ENCODE peak calls at places on chromosome 22, in seven cellular contexts. R is trophoblast cell, I is H9, P is neuronal stem cell, Q is mesenchymal stem cell, U is mesendoderm, X is H1. M is an unnamed sample.

GRCh38 chr22:34851918-34852662 is 213.9 kb upstream of the ISX start:
- DNase-seq in X (no peak), I (no peak), R (no peak), P (no peak), U (peak), Q (no peak), M (no peak)

GRCh38 chr22:29030016-29030617 is 31.5 kb downstream of the C22orf31 start:
- DNase-seq in Q (peak), X (no peak), P (peak), U (peak), I (no peak), R (peak), M (no peak)

GRCh38 chr22:37208401-37209139 is 3.7 kb downstream of the SSTR3 start:
- DNase-seq in P (no peak), X (no peak), R (no peak), I (no peak), U (no peak), Q (no peak), M (no peak)

GRCh38 chr22:28958611-28959010 is 75.2 kb downstream of the ZNRF3 start:
- DNase-seq in R (no peak), Q (peak), X (no peak), P (no peak), I (no peak), U (no peak), M (peak)

GRCh38 chr22:27609411-27610029 is 192.0 kb downstream of the MN1 start:
- DNase-seq in I (no peak), X (no peak), R (no peak), U (no peak), P (peak), Q (no peak), M (no peak)

GRCh38 chr22:42683599-42684283 is 34.5 kb upstream of the CYB5R3 start:
- DNase-seq in Q (no peak), U (no peak), P (no peak), I (no peak), X (no peak), R (no peak), M (no peak)

GRCh38 chr22:49011769-49012598 is 815.7 kb downstream of the BRD1 start:
- DNase-seq in U (peak), P (no peak), X (no peak), Q (no peak), R (no peak), I (peak), M (no peak)

GRCh38 chr22:49540084-49540483 is 287.6 kb downstream of the BRD1 start:
- DNase-seq in R (no peak), I (no peak), Q (no peak), X (no peak), U (no peak), P (no peak), M (no peak)

GRCh38 chr22:24402460-24403192 is 24.8 kb upstream of the ADORA2A start:
- DNase-seq in U (no peak), Q (peak), I (no peak), P (no peak), X (no peak), R (peak), M (peak)

GRCh38 chr22:48885271-48885918 is 942.3 kb downstream of the BRD1 start:
- DNase-seq in R (no peak), U (no peak), X (no peak), I (peak), P (no peak), Q (no peak), M (no peak)

GRCh38 chr22:50570861-50571260 is 7.4 kb downstream of the CPT1B start:
- DNase-seq in R (no peak), Q (no peak), U (no peak), P (no peak), I (no peak), X (no peak), M (no peak)

GRCh38 chr22:49738566-49738965 is 89.1 kb downstream of the BRD1 start:
- DNase-seq in I (no peak), U (no peak), Q (no peak), X (no peak), R (no peak), P (no peak), M (no peak)

GRCh38 chr22:29636751-29637150 is 33.3 kb downstream of the NF2 start:
- DNase-seq in Q (no peak), X (no peak), R (no peak), P (no peak), I (no peak), U (no peak), M (no peak)

GRCh38 chr22:48389916-48390315 is 1437.8 kb downstream of the BRD1 start:
- DNase-seq in U (no peak), I (no peak), Q (no peak), P (no peak), R (no peak), X (no peak), M (no peak)

GRCh38 chr22:27930246-27931060 is 11.4 kb upstream of the PITPNB start:
- DNase-seq in X (no peak), U (peak), I (no peak), P (no peak), Q (no peak), R (peak), M (peak)

GRCh38 chr22:39311592-39312400 is 7.6 kb downstream of the RPL3 start:
- DNase-seq in X (no peak), P (no peak), I (peak), Q (no peak), U (peak), R (no peak), M (no peak)

GRCh38 chr22:43351966-43352345 is 8.8 kb upstream of the SCUBE1 start:
- DNase-seq in Q (no peak), U (no peak), R (peak), I (no peak), P (no peak), X (no peak), M (no peak)

GRCh38 chr22:49541451-49542230 is 286.0 kb downstream of the BRD1 start:
- DNase-seq in X (no peak), P (no peak), Q (no peak), R (no peak), U (no peak), I (no peak), M (no peak)

GRCh38 chr22:29369460-29369859 is 18.9 kb downstream of the AP1B1 start:
- DNase-seq in X (peak), I (peak), P (peak), U (peak), R (peak), Q (peak), M (peak)

GRCh38 chr22:33126881-33127280 is 68.7 kb upstream of the SYN3 start:
- DNase-seq in P (peak), Q (no peak), U (peak), X (peak), R (peak), I (peak), M (no peak)

GRCh38 chr22:39244496-39245129 is at the start of gene PDGFB:
- DNase-seq in Q (peak), R (peak), U (peak), X (no peak), P (no peak), I (no peak), M (no peak)

GRCh38 chr22:48576333-48577013 is 1251.2 kb downstream of the BRD1 start:
- DNase-seq in R (no peak), I (peak), Q (no peak), X (no peak), U (peak), P (peak), M (no peak)

GRCh38 chr22:41974691-41975290 is 5.5 kb downstream of the SEPTIN3 start:
- DNase-seq in U (no peak), Q (no peak), I (no peak), X (no peak), P (no peak), R (peak), M (no peak)

GRCh38 chr22:49310354-49310753 is 517.3 kb downstream of the BRD1 start:
- DNase-seq in U (no peak), P (no peak), Q (no peak), R (no peak), X (no peak), I (peak), M (no peak)

GRCh38 chr22:28999510-29000224 is 62.0 kb downstream of the C22orf31 start:
- DNase-seq in P (no peak), Q (no peak), I (no peak), X (no peak), U (no peak), R (no peak), M (no peak)

GRCh38 chr22:29702931-29703594 is 16.7 kb upstream of the CABP7 start:
- DNase-seq in I (no peak), X (no peak), Q (no peak), P (no peak), U (no peak), R (no peak), M (no peak)

GRCh38 chr22:39932918-39933649 is 27.1 kb upstream of the TMA7B start:
- DNase-seq in U (peak), P (peak), R (peak), Q (peak), X (peak), I (peak), M (no peak)

GRCh38 chr22:34972498-34972897 is 93.5 kb upstream of the ISX start:
- DNase-seq in P (no peak), R (no peak), I (peak), U (peak), Q (no peak), X (no peak), M (no peak)

GRCh38 chr22:46591890-46592289 is 28.3 kb upstream of the GRAMD4 start:
- DNase-seq in X (no peak), R (no peak), P (no peak), U (no peak), I (no peak), Q (no peak), M (no peak)
- H2AK5ac ChIP-seq in X (no peak), R (no peak), P (peak), U (no peak), I (no peak), Q (peak), M (peak)

GRCh38 chr22:19396561-19396933 is 35.0 kb downstream of the HIRA start:
- DNase-seq in Q (no peak), U (no peak), X (no peak), I (no peak), R (no peak), P (no peak), M (no peak)

GRCh38 chr22:19394274-19395050 is 37.1 kb downstream of the HIRA start:
- DNase-seq in U (no peak), X (no peak), Q (no peak), I (no peak), R (no peak), P (no peak), M (no peak)

GRCh38 chr22:19396934-19397728 is 34.4 kb downstream of the HIRA start:
- DNase-seq in U (no peak), P (no peak), I (no peak), Q (no peak), R (no peak), X (no peak), M (no peak)

GRCh38 chr22:19393704-19394103 is 37.8 kb downstream of the HIRA start:
- DNase-seq in P (no peak), I (no peak), U (no peak), Q (no peak), R (no peak), X (no peak), M (no peak)

GRCh38 chr22:19395276-19395675 is 36.3 kb downstream of the HIRA start:
- DNase-seq in I (no peak), X (no peak), Q (no peak), R (no peak), U (no peak), P (no peak), M (no peak)
- H2AK5ac ChIP-seq in I (no peak), X (no peak), Q (no peak), R (no peak), U (no peak), P (no peak), M (no peak)

GRCh38 chr22:25563757-25564319 is 637 bp upstream of the GRK3 start:
- DNase-seq in P (no peak), R (peak), X (no peak), I (no peak), Q (peak), U (no peak), M (peak)
- H2AK5ac ChIP-seq in P (no peak), R (no peak), X (no peak), I (no peak), Q (no peak), U (no peak), M (no peak)

GRCh38 chr22:38239101-38239761 is 33.6 kb downstream of the TMEM184B start:
- DNase-seq in Q (peak), I (no peak), U (peak), R (peak), P (no peak), X (no peak), M (peak)
- H2AK5ac ChIP-seq in Q (no peak), I (no peak), U (no peak), R (no peak), P (peak), X (no peak), M (peak)

DNA sequence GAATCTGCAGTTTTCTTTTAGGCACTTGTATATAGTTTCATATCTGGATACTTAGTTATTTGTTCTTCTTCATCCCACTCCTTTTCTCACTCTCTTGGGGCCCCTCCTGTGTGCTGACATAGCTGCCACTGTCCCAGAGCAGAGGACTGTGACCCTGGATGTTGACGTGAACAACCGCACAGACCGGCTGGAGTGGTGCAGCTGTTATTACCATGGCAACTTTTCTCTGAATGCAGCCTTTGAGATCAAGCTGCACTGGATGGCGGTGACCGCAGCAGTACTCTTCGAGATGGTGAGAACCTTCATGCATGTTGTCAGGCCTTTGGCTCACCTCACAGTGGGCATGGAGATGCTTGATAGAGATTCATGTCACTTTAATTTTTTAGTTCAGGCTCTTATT is 50.9 kb upstream of the YWHAH start:
- DNase-seq in X (no peak), I (no peak), U (no peak), Q (no peak), R (no peak), P (no peak), M (no peak)
- H2AK5ac ChIP-seq in X (no peak), I (no peak), U (no peak), Q (no peak), R (no peak), P (no peak), M (no peak)

GRCh38 chr22:22403771-22404170 is 104.8 kb downstream of the ZNF280B start:
- DNase-seq in P (no peak), X (no peak), Q (no peak), U (no peak), I (no peak), R (no peak), M (no peak)

GRCh38 chr22:22404598-22405284 is 103.8 kb downstream of the ZNF280B start:
- DNase-seq in Q (no peak), R (no peak), I (peak), X (no peak), U (no peak), P (no peak), M (no peak)

GRCh38 chr22:22400964-22401363 is 107.6 kb downstream of the ZNF280B start:
- DNase-seq in Q (no peak), R (no peak), I (no peak), P (no peak), U (no peak), X (no peak), M (no peak)

GRCh38 chr22:22401381-22401780 is 107.2 kb downstream of the ZNF280B start:
- DNase-seq in X (no peak), P (no peak), I (no peak), U (no peak), Q (no peak), R (no peak), M (no peak)

DNA sequence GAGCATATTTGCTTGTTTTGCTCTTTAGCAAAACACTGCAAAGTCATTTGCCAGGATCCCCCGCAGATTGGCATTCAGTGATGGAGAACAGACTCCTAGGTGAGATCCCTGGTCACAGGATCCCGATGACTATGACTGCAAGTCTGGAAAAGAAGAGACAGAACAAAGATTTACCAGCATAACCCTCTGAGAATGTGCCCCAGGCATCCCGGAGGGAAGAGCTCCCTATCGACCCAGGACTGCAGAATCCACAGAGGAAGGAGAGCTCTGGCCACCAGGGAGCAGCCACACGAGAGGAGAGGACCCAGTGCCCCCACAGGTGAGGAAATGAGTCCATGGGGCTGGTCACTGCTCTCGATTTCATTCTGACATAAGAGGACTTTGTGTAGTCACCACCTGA is 105.2 kb downstream of the ZNF280B start:
- DNase-seq in R (no peak), I (no peak), X (no peak), Q (no peak), U (no peak), P (no peak), M (no peak)
- H2AK5ac ChIP-seq in R (no peak), I (no peak), X (no peak), Q (no peak), U (no peak), P (no peak), M (no peak)

DNA sequence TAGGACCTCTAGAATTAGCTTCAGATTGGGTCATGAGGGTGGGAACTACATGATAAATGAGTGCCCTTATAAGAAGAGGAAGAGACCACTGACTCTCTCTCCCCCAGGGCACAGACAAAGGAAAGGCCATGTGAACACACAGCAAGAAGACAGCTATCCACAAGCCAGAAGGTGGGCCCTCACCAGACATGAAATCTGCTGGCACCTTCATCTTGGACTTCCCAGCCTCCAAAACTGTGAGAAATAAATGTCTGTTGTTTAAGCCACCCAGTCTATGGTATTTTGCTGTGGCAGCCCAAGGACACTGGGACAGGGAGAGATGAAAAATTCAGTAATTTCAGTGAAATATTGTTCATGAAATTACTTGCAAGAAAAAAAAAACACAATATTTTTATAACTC is 5.9 kb downstream of the RBFOX2 start:
- DNase-seq in U (no peak), X (no peak), I (no peak), Q (no peak), R (peak), P (no peak), M (no peak)
- H2AK5ac ChIP-seq in U (no peak), X (no peak), I (no peak), Q (no peak), R (no peak), P (no peak), M (peak)

GRCh38 chr22:45223304-45224117 is 17.2 kb downstream of the KIAA0930 start:
- DNase-seq in R (no peak), X (no peak), U (no peak), P (no peak), Q (no peak), I (no peak), M (no peak)
- H2AK5ac ChIP-seq in R (no peak), X (no peak), U (no peak), P (no peak), Q (no peak), I (no peak), M (no peak)